ENCODE peak calls at places on chromosomes 4 and X, in four cellular contexts. B, S, D and L are unnamed samples.

GRCh38 chr4:141497627-141498026 is 138.8 kb upstream of the IL15 start:
- DNase-seq in S (no peak), D (no peak), B (no peak), L (peak)

GRCh38 chrX:104435249-104435648 is 130.8 kb upstream of the IL1RAPL2 start:
- DNase-seq in D (no peak), B (no peak), S (no peak), L (no peak)

GRCh38 chrX:11254417-11255109 is 38.6 kb upstream of the AMELX start:
- DNase-seq in B (peak), S (no peak), D (no peak), L (no peak)

GRCh38 chr4:79597266-79597665 is 189.2 kb upstream of the GK2 start:
- DNase-seq in S (no peak), D (no peak), B (no peak), L (no peak)

GRCh38 chr4:25161599-25161960 is 1.3 kb upstream of the SEPSECS start:
- DNase-seq in D (no peak), S (no peak), B (no peak), L (no peak)

GRCh38 chr4:44869222-44869882 is 143.0 kb upstream of the GNPDA2 start:
- DNase-seq in D (no peak), B (no peak), S (no peak), L (no peak)

GRCh38 chr4:1972414-1972813 is 36.4 kb downstream of the NELFA start:
- DNase-seq in D (no peak), S (no peak), B (no peak), L (no peak)

GRCh38 chrX:153884136-153885076 is 1.6 kb downstream of the L1CAM start:
- DNase-seq in B (no peak), D (no peak), S (no peak), L (no peak)

GRCh38 chrX:11380187-11380586 is 87.0 kb downstream of the AMELX start:
- DNase-seq in B (no peak), D (no peak), S (no peak), L (no peak)

GRCh38 chrX:70476934-70477733 is 32.5 kb downstream of the DLG3 start:
- DNase-seq in S (no peak), D (peak), B (peak), L (no peak)

DNA sequence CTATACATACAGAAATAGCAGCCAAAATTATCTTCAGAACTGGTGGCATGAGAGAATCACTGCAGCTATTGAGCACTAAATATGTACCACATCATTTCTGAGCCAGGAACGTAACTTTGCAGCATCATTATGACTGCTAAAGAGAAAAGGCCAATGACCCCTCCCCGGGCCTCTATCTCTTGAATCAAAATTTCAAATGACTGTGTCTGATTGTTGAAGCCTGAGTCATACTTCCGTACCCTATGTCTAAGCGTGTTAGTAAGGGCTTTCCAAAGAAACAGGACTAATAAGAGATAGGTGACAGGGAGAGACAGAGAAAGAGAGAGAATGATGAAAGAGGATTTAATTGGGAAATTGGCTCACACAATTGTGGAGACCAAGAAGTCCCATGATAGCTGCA is 445.5 kb upstream of the SPANXN1 start:
- DNase-seq in B (no peak), D (no peak), S (no peak), L (no peak)
- TF ChIP-seq CHD4 in B (no peak), D (no peak), S (no peak), L (no peak)

GRCh38 chr4:118774321-118774720 is 61.6 kb downstream of the SEC24D start:
- DNase-seq in S (no peak), B (no peak), D (no peak), L (no peak)

GRCh38 chr4:118775405-118775804 is 60.5 kb downstream of the SEC24D start:
- DNase-seq in B (no peak), D (no peak), S (no peak), L (no peak)

GRCh38 chr4:118773082-118773792 is 62.7 kb downstream of the SEC24D start:
- DNase-seq in B (no peak), S (no peak), D (no peak), L (no peak)

GRCh38 chr4:118774989-118775388 is 60.9 kb downstream of the SEC24D start:
- DNase-seq in B (no peak), D (no peak), S (no peak), L (no peak)

DNA sequence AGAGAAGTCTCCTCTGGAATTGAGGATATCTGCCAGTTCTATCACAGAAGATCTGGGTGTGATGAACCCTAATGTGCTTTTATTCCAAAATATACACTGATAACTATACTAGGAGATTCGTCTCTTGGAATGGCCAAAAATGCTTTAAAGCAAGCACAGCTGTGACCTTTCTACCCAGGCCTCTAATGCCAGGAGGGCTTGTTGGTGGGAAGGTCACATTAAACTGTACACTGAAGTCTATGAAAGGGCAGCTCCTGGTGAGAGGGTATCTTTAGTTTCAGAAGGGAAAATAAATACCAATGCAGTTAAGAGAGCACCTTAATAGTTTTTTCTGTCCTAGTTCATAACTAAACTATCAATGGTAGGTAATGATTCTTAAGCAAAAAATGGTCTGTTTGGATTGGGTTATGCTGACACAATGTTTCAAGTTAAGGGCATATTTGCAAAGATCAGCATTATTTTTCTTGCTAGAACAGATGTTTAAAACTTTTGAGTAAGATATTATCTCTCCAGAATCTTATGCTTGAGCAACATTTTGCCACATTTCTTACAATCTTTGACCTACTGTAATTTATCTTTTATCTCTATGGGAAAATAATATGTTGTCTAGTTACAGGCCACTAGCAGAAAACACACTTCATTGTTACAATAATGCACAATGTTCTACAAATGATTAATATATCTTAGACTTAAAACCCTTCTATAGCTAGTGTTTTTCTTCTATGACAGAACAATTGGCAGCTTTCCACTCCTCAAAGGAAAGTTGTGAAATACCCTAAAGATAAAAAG is 59.6 kb downstream of the SEC24D start:
- DNase-seq in D (no peak), S (no peak), B (no peak), L (no peak)
- TF ChIP-seq CHD4 in D (no peak), S (no peak), B (no peak), L (no peak)

GRCh38 chr4:20421586-20421985 is 169.9 kb downstream of the SLIT2 start:
- DNase-seq in S (no peak), B (no peak), D (no peak), L (no peak)

GRCh38 chr4:20420916-20421315 is 169.2 kb downstream of the SLIT2 start:
- DNase-seq in B (no peak), D (no peak), S (no peak), L (no peak)

GRCh38 chr4:20418865-20419451 is 167.3 kb downstream of the SLIT2 start:
- DNase-seq in D (peak), B (no peak), S (peak), L (peak)

GRCh38 chr4:20423420-20423819 is 171.7 kb downstream of the SLIT2 start:
- DNase-seq in D (no peak), S (no peak), B (no peak), L (no peak)

DNA sequence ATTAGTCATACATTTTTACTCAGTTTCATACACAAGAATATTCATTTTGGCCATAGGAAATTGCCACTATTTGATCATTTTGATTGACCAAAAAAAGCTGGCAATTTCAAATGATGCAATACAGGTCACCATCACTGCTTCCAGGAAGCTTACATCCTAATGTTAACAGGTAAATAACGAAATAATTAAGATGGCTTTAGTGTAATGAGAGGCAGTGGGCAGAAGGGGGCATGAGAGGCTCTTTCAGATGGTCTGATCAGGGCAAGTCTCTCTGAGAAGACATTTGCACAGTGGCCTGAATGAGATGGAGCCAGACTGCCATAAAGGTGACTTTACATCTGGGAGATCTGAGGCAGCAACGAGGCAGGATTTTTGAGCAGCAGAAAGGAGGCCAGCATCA is 170.7 kb downstream of the SLIT2 start:
- DNase-seq in B (peak), D (no peak), S (peak), L (no peak)
- TF ChIP-seq CHD4 in B (no peak), D (no peak), S (no peak), L (no peak)

DNA sequence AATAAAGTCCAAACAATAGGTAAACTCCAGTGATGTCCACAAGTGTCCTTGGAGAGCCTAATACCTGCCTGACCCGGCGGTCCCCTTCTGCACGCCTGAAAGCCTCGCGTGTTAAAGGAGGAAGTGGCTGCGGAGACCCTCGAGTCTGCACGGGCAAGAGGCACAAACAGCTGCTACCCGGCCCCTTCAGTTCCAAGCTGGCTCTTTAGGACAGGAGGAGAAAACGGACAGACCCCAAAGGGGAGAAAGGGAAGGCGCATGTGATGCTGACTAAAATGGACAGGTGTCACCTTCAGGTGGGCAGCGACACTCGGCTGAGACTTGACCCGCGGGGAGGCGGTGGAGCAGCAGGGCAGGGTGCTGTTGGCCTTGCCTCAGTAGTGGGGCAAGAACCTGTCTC is 102.7 kb upstream of the TENM3 start:
- DNase-seq in S (no peak), D (no peak), B (no peak), L (no peak)
- TF ChIP-seq CHD4 in S (no peak), D (no peak), B (no peak), L (no peak)

GRCh38 chr4:37434469-37434868 is 189.9 kb downstream of the NWD2 start:
- DNase-seq in B (no peak), S (no peak), D (no peak), L (no peak)

GRCh38 chr4:37429906-37430305 is 185.4 kb downstream of the NWD2 start:
- DNase-seq in S (no peak), B (no peak), D (no peak), L (no peak)

GRCh38 chr4:37427193-37427592 is 182.7 kb downstream of the NWD2 start:
- DNase-seq in D (no peak), S (no peak), B (no peak), L (no peak)

GRCh38 chr4:37430718-37431416 is 186.3 kb downstream of the NWD2 start:
- DNase-seq in D (no peak), B (no peak), S (peak), L (no peak)

GRCh38 chr4:37431417-37431743 is 186.8 kb downstream of the NWD2 start:
- DNase-seq in D (no peak), B (no peak), S (peak), L (no peak)
- TF ChIP-seq CHD4 in D (no peak), B (no peak), S (no peak), L (no peak)